ENCODE peak calls at places on chromosomes 2 and 18, in seven cellular contexts. One of them, this sample, is unnamed.

GRCh38 chr18:22559414-22560282 is 141.9 kb upstream of the CTAGE1 start:
- DNase-seq in RWPE2: no peak
- DNase-seq in HFF-Myc: no peak
- DNase-seq in neural crest cell: peak
- DNase-seq in tibial artery: peak
- DNase-seq in AG10803: peak
- DNase-seq in H1: no peak
- DNase-seq in this sample: peak

GRCh38 chr2:166373951-166374350 is 1.8 kb downstream of the SCN9A start:
- DNase-seq in RWPE2: peak
- DNase-seq in AG10803: no peak
- DNase-seq in H1: no peak
- DNase-seq in neural crest cell: no peak
- DNase-seq in tibial artery: no peak
- DNase-seq in HFF-Myc: peak
- DNase-seq in this sample: no peak

GRCh38 chr18:45275367-45276113 is 339.7 kb upstream of the SLC14A2 start:
- DNase-seq in neural crest cell: no peak
- DNase-seq in AG10803: no peak
- DNase-seq in RWPE2: no peak
- DNase-seq in H1: no peak
- DNase-seq in tibial artery: no peak
- DNase-seq in HFF-Myc: no peak
- DNase-seq in this sample: no peak

GRCh38 chr18:48408111-48408726 is 964 bp downstream of the ZBTB7C start:
- DNase-seq in H1: no peak
- DNase-seq in AG10803: no peak
- DNase-seq in HFF-Myc: no peak
- DNase-seq in neural crest cell: no peak
- DNase-seq in tibial artery: peak
- DNase-seq in RWPE2: no peak
- DNase-seq in this sample: peak

GRCh38 chr18:6633370-6633769 is 96.1 kb upstream of the ARHGAP28 start:
- DNase-seq in RWPE2: no peak
- DNase-seq in AG10803: no peak
- DNase-seq in H1: peak
- DNase-seq in neural crest cell: no peak
- DNase-seq in HFF-Myc: no peak
- DNase-seq in tibial artery: no peak
- DNase-seq in this sample: no peak

GRCh38 chr18:34707670-34708069 is 2.4 kb upstream of the DTNA start:
- DNase-seq in AG10803: peak
- DNase-seq in HFF-Myc: peak
- DNase-seq in neural crest cell: no peak
- DNase-seq in tibial artery: peak
- DNase-seq in H1: no peak
- DNase-seq in RWPE2: no peak
- DNase-seq in this sample: no peak

GRCh38 chr18:489244-490023 is 11.1 kb downstream of the COLEC12 start:
- DNase-seq in H1: no peak
- DNase-seq in neural crest cell: no peak
- DNase-seq in tibial artery: no peak
- DNase-seq in AG10803: peak
- DNase-seq in RWPE2: no peak
- DNase-seq in HFF-Myc: no peak
- DNase-seq in this sample: no peak

GRCh38 chr2:38263293-38263692 is 113.8 kb downstream of the ATL2 start:
- DNase-seq in AG10803: no peak
- DNase-seq in H1: no peak
- DNase-seq in RWPE2: no peak
- DNase-seq in tibial artery: no peak
- DNase-seq in HFF-Myc: no peak
- DNase-seq in neural crest cell: no peak
- DNase-seq in this sample: no peak

GRCh38 chr2:63818276-63818675 is 23.4 kb upstream of the UGP2 start:
- DNase-seq in AG10803: no peak
- DNase-seq in neural crest cell: no peak
- DNase-seq in HFF-Myc: no peak
- DNase-seq in H1: no peak
- DNase-seq in RWPE2: no peak
- DNase-seq in tibial artery: no peak
- DNase-seq in this sample: no peak

GRCh38 chr2:215878476-215879063 is 134.8 kb downstream of the MREG start:
- DNase-seq in HFF-Myc: no peak
- DNase-seq in H1: no peak
- DNase-seq in tibial artery: no peak
- DNase-seq in RWPE2: no peak
- DNase-seq in neural crest cell: no peak
- DNase-seq in AG10803: peak
- DNase-seq in this sample: no peak

GRCh38 chr2:219490600-219491130 is 8.0 kb upstream of the GMPPA start:
- DNase-seq in AG10803: no peak
- DNase-seq in tibial artery: no peak
- DNase-seq in HFF-Myc: no peak
- DNase-seq in neural crest cell: no peak
- DNase-seq in H1: no peak
- DNase-seq in RWPE2: no peak
- DNase-seq in this sample: no peak

GRCh38 chr2:219488844-219489194 is 9.9 kb upstream of the GMPPA start:
- DNase-seq in RWPE2: no peak
- DNase-seq in H1: no peak
- DNase-seq in neural crest cell: no peak
- DNase-seq in AG10803: no peak
- DNase-seq in HFF-Myc: no peak
- DNase-seq in tibial artery: no peak
- DNase-seq in this sample: no peak

GRCh38 chr2:219489315-219489714 is 9.4 kb upstream of the GMPPA start:
- DNase-seq in AG10803: no peak
- DNase-seq in H1: no peak
- DNase-seq in RWPE2: no peak
- DNase-seq in HFF-Myc: no peak
- DNase-seq in tibial artery: no peak
- DNase-seq in neural crest cell: no peak
- DNase-seq in this sample: no peak

GRCh38 chr2:219491278-219491967 is 7.3 kb upstream of the GMPPA start:
- DNase-seq in AG10803: no peak
- DNase-seq in HFF-Myc: no peak
- DNase-seq in H1: no peak
- DNase-seq in tibial artery: no peak
- DNase-seq in RWPE2: no peak
- DNase-seq in neural crest cell: no peak
- DNase-seq in this sample: no peak

GRCh38 chr2:219490186-219490585 is 8.5 kb upstream of the GMPPA start:
- DNase-seq in neural crest cell: no peak
- DNase-seq in RWPE2: no peak
- DNase-seq in AG10803: no peak
- DNase-seq in H1: no peak
- DNase-seq in HFF-Myc: no peak
- DNase-seq in tibial artery: no peak
- DNase-seq in this sample: no peak
- TF ChIP-seq CTCF in neural crest cell: no peak
- TF ChIP-seq CTCF in RWPE2: no peak
- TF ChIP-seq CTCF in AG10803: peak
- TF ChIP-seq CTCF in H1: peak
- TF ChIP-seq CTCF in HFF-Myc: peak
- TF ChIP-seq CTCF in tibial artery: no peak
- TF ChIP-seq CTCF in this sample: no peak

GRCh38 chr2:156064540-156064939 is 268.0 kb downstream of the NR4A2 start:
- DNase-seq in H1: no peak
- DNase-seq in HFF-Myc: no peak
- DNase-seq in AG10803: no peak
- DNase-seq in tibial artery: no peak
- DNase-seq in RWPE2: no peak
- DNase-seq in neural crest cell: no peak
- DNase-seq in this sample: no peak

DNA sequence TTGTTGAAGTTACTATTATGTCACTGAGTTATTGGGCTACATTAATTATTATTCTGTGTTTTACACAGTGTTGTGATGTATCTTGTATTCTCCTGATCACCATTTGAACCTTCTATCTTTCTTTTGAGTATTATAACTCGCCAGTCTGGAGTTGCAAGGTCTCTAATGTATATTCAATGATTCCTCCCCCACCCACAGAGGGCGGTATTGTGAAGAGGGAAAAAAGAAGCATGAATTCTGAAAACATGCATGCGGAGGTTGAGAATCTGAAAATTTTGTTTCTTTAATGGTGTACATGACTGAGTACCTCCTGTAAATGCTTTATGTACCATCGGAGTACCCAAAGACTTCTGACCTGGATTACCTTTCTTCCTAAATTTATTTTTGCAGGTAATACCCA is 266.6 kb downstream of the NR4A2 start:
- DNase-seq in HFF-Myc: no peak
- DNase-seq in AG10803: no peak
- DNase-seq in H1: no peak
- DNase-seq in tibial artery: no peak
- DNase-seq in neural crest cell: no peak
- DNase-seq in RWPE2: no peak
- DNase-seq in this sample: no peak
- TF ChIP-seq CTCF in HFF-Myc: no peak
- TF ChIP-seq CTCF in AG10803: peak
- TF ChIP-seq CTCF in H1: peak
- TF ChIP-seq CTCF in tibial artery: no peak
- TF ChIP-seq CTCF in neural crest cell: peak
- TF ChIP-seq CTCF in RWPE2: peak
- TF ChIP-seq CTCF in this sample: no peak

DNA sequence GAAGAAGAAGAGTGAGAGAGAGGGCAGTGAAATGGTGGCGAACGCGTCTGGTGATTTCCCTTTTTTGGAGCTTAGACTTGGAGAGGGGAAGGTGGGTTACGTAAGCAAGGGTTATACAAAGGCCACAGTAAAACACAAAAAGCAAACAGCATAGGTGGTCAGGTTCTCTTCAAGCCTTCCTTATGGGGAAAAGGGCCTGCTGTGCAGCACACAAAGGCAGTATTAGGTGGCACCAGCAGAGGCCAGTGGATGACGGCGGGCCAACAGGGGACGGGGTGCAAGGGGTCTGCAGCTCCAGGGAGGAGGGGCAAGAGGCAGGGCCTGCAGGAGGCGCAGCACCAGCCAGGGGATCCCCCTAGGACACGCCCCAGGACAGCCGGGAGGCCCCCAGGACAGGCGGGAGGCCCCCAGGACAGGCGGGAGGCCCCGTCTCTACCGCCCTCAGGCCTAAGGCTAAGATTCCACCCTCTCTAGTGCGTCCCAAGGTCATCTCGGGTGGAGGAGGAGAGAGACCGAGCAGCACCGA is 32.6 kb upstream of the NPC1 start:
- DNase-seq in tibial artery: no peak
- DNase-seq in RWPE2: no peak
- DNase-seq in neural crest cell: peak
- DNase-seq in H1: peak
- DNase-seq in HFF-Myc: no peak
- DNase-seq in AG10803: no peak
- DNase-seq in this sample: peak
- TF ChIP-seq CTCF in tibial artery: no peak
- TF ChIP-seq CTCF in RWPE2: no peak
- TF ChIP-seq CTCF in neural crest cell: peak
- TF ChIP-seq CTCF in H1: peak
- TF ChIP-seq CTCF in HFF-Myc: no peak
- TF ChIP-seq CTCF in AG10803: no peak
- TF ChIP-seq CTCF in this sample: no peak

DNA sequence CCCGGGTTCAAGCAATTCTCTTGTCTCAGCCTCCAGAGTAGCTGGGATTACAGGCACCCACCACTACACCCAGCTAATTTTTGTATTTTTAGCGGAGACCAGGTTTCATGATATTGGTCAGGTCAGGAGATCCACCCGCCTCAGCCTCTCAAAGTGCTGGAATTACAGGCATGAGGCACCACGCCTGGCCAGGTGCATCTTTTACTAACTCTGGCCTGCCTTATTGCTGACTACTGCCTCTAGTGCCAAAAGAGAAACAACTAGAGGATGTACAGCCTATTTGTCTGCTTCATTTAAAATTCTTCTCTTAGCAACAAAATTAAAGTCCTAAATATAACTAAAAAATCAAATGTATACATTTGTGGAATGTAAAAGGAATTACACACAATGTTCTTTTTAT is 115.4 kb downstream of the BMPR2 start:
- DNase-seq in RWPE2: no peak
- DNase-seq in AG10803: no peak
- DNase-seq in HFF-Myc: no peak
- DNase-seq in neural crest cell: no peak
- DNase-seq in H1: no peak
- DNase-seq in tibial artery: no peak
- DNase-seq in this sample: no peak
- TF ChIP-seq CTCF in RWPE2: peak
- TF ChIP-seq CTCF in AG10803: no peak
- TF ChIP-seq CTCF in HFF-Myc: no peak
- TF ChIP-seq CTCF in neural crest cell: no peak
- TF ChIP-seq CTCF in H1: peak
- TF ChIP-seq CTCF in tibial artery: no peak
- TF ChIP-seq CTCF in this sample: no peak

GRCh38 chr2:173750831-173751230 is 214.3 kb downstream of the SP3 start:
- DNase-seq in AG10803: no peak
- DNase-seq in RWPE2: no peak
- DNase-seq in neural crest cell: no peak
- DNase-seq in H1: no peak
- DNase-seq in tibial artery: no peak
- DNase-seq in HFF-Myc: no peak
- DNase-seq in this sample: no peak

GRCh38 chr2:173747037-173747436 is 218.1 kb downstream of the SP3 start:
- DNase-seq in tibial artery: no peak
- DNase-seq in H1: no peak
- DNase-seq in HFF-Myc: no peak
- DNase-seq in AG10803: no peak
- DNase-seq in neural crest cell: no peak
- DNase-seq in RWPE2: no peak
- DNase-seq in this sample: no peak

GRCh38 chr2:173750332-173750731 is 214.8 kb downstream of the SP3 start:
- DNase-seq in H1: no peak
- DNase-seq in tibial artery: no peak
- DNase-seq in AG10803: peak
- DNase-seq in HFF-Myc: no peak
- DNase-seq in neural crest cell: no peak
- DNase-seq in RWPE2: no peak
- DNase-seq in this sample: peak

GRCh38 chr2:173751245-173751975 is 213.8 kb downstream of the SP3 start:
- DNase-seq in AG10803: no peak
- DNase-seq in RWPE2: no peak
- DNase-seq in HFF-Myc: no peak
- DNase-seq in H1: no peak
- DNase-seq in tibial artery: no peak
- DNase-seq in neural crest cell: no peak
- DNase-seq in this sample: no peak

DNA sequence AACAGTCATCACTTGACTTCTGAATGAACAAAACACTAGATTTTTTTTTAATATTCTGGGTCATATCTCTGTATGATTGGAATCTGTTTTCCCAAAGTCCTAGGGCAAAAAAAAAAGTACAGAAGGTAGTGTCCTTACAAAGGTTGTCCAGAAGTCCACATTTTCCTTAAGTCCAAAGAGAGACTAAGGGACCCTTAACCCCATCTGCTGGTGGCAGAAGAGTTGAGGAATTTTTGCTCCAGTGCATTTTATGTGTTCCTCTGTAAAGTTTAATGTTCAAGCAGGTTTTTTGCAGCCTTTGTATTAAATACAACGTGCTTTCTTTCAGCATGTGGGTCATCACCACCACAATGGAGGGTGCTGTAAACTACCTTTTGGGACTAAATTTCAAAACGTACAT is 215.9 kb downstream of the SP3 start:
- DNase-seq in AG10803: peak
- DNase-seq in H1: no peak
- DNase-seq in HFF-Myc: peak
- DNase-seq in neural crest cell: no peak
- DNase-seq in RWPE2: no peak
- DNase-seq in tibial artery: no peak
- DNase-seq in this sample: no peak
- TF ChIP-seq CTCF in AG10803: peak
- TF ChIP-seq CTCF in H1: peak
- TF ChIP-seq CTCF in HFF-Myc: peak
- TF ChIP-seq CTCF in neural crest cell: peak
- TF ChIP-seq CTCF in RWPE2: peak
- TF ChIP-seq CTCF in tibial artery: no peak
- TF ChIP-seq CTCF in this sample: no peak